ENCODE peak calls at places on chromosomes 16 and 17, in ten cellular contexts. B is H1; W is CD8-positive, alpha-beta T cell; C is BE2C; Z is esophagus muscularis mucosa; R is MM.1S; F is left ventricle myocardium inferior; Q is breast epithelium; L is transverse colon; P is cardiac muscle cell. I is an unnamed sample. For H3K36me3, the result is how much of the 10 kb centered on the place peaks cover.

GRCh38 chr16:65195998-65196397 is 74.1 kb upstream of the CDH11 start:
- DNase-seq in C (no peak), B (no peak), L (no peak), R (no peak), W (no peak), F (no peak), Z (no peak), P (peak), Q (no peak), I (no peak)

GRCh38 chr17:32486701-32487459 is at the start of gene CDK5R1:
- DNase-seq in Z (no peak), C (peak), W (peak), R (peak), P (peak), B (peak), L (peak), F (peak), Q (no peak), I (no peak)

GRCh38 chr16:4032768-4033167 is 83.5 kb downstream of the ADCY9 start:
- DNase-seq in L (peak), P (peak), B (no peak), F (no peak), Q (no peak), Z (no peak), C (no peak), R (no peak), W (peak), I (no peak)

GRCh38 chr16:79451196-79451816 is 149.2 kb downstream of the MAF start:
- DNase-seq in Z (no peak), F (no peak), Q (no peak), P (no peak), W (no peak), B (no peak), C (no peak), R (peak), L (no peak), I (no peak)

GRCh38 chr17:47987240-47987835 is 16.4 kb downstream of the CDK5RAP3 start:
- DNase-seq in C (peak), Z (no peak), L (no peak), R (no peak), F (no peak), Q (no peak), P (no peak), W (no peak), B (peak), I (no peak)

GRCh38 chr17:51258756-51259573 is 884 bp downstream of the MBTD1 start:
- DNase-seq in Z (no peak), B (no peak), W (no peak), P (peak), C (peak), Q (no peak), R (no peak), F (no peak), L (peak), I (no peak)

GRCh38 chr16:81482329-81483063 is 37.9 kb downstream of the CMIP start:
- DNase-seq in W (no peak), Z (no peak), F (no peak), B (no peak), Q (no peak), R (no peak), P (no peak), C (no peak), L (no peak), I (no peak)

GRCh38 chr16:81623365-81624102 is 155.6 kb upstream of the PLCG2 start:
- DNase-seq in P (peak), F (no peak), L (peak), C (peak), W (peak), Q (no peak), Z (no peak), R (peak), B (no peak), I (peak)

GRCh38 chr17:50107790-50108414 is 12.8 kb downstream of the PDK2 start:
- DNase-seq in B (no peak), Z (no peak), Q (no peak), W (no peak), P (no peak), L (no peak), R (no peak), F (no peak), C (no peak), I (peak)

GRCh38 chr17:60248618-60249516 is 99.1 kb downstream of the CA4 start:
- DNase-seq in Z (no peak), W (no peak), L (no peak), Q (no peak), R (no peak), P (no peak), F (no peak), B (no peak), C (no peak), I (no peak)

GRCh38 chr17:68198931-68199836 is 48.7 kb upstream of the AMZ2 start:
- DNase-seq in C (no peak), R (no peak), P (no peak), F (no peak), Z (no peak), B (peak), L (no peak), W (peak), Q (no peak), I (no peak)

GRCh38 chr16:590165-590874 is 454 bp downstream of the RAB40C start:
- DNase-seq in L (no peak), C (no peak), W (no peak), P (peak), F (no peak), Z (no peak), B (no peak), Q (peak), R (no peak), I (peak)

DNA sequence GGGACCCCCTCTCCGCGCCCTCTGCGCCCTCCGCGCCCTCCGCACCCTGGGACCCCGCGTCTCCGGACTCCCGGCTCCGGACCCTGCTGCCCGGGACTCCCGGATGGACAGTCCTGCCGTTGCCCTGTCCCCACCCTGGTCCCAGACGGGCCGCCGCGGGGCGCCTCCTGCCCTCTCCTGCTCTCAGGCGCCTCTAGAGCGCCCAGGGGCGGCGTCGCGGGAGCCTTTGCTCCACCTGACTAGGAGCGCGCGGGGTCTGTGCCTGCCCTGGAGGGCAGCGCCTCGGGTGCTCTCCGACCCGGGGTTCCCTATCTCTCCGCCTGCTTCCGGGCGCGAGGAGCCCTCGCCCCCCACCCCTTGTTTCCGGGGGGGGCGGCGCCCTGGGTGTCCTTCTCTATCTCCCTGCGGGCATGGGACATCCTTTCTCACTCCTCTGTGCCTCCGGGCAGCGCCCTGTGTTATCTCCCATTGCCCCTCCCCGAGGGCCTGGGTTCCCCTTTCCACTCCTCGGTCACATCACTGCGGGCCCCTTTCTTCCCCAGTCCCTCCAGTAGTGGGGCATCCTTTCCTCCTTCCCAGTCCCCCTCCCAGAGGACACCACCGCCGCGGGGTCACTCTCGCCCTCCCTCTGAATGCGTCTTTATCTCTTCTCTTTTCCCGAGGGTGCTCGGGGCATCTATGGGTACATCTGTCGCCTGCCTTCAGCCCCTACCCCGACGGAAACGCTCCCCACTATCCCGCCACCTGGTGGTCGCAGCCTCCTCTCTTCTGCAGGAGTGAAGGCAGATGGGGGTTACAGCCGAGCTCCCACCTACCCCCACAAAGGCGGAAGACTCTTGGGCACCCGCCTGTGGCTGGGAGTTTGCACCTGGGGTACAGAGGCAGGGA is 865 bp downstream of the PRKCB start:
- DNase-seq in L (peak), F (peak), P (no peak), B (peak), R (no peak), Z (no peak), Q (no peak), C (peak), W (peak), I (no peak)
- TF ChIP-seq CTCF in L (no peak), F (no peak), P (no peak), B (peak), R (no peak), Z (no peak), Q (no peak), C (no peak), W (peak), I (no peak)

GRCh38 chr17:80242505-80242904 is 18.1 kb upstream of the RNF213 start:
- DNase-seq in L (no peak), F (no peak), B (no peak), Q (no peak), R (no peak), C (no peak), P (no peak), Z (no peak), W (no peak), I (no peak)
- H3K36me3 ChIP-seq in L (under half), F (half or more), B (under half), Q (under half), R (under half), C (under half), P (under half), Z (half or more), W (under half), I (under half)

DNA sequence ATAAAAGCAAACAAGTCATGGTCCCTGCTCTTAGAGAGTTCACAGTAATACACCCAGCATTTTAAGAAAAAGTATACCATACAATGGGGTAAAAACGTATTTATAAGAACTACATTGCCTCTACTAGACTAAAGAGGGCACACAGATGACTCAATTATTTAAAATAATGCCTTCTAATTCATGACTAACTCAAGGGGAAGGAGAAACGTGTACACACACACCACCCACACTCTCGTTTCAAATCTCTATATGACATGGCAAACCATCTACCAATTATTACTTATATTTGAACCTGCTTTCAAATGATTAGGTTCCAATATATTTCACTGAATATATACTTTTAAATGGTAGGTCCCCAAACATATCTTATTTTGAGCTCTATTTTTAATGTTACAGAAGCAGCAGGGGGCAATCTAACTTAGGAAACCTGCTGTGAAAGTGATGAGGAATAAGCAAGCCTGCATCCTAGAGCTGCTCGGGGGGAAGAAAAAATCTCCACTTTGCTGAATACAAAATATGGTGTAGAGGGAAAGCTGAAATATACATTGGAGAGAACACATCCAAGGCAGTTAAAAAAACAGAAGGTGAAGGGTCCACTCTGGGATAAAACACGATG is 232.4 kb upstream of the PSMD7 start:
- DNase-seq in L (no peak), R (no peak), B (no peak), Z (no peak), C (no peak), Q (no peak), W (no peak), F (no peak), P (peak), I (no peak)
- TF ChIP-seq CTCF in L (no peak), R (no peak), B (no peak), Z (peak), C (no peak), Q (no peak), W (no peak), F (peak), P (no peak), I (no peak)

GRCh38 chr16:30966033-30966619 is 8.6 kb downstream of the SETD1A start:
- DNase-seq in R (no peak), Z (no peak), C (no peak), F (no peak), B (no peak), Q (no peak), L (no peak), W (no peak), P (no peak), I (no peak)
- H3K36me3 ChIP-seq in R (under half), Z (half or more), C (half or more), F (half or more), B (half or more), Q (under half), L (under half), W (half or more), P (half or more), I (half or more)

GRCh38 chr17:57356722-57357391 is 100.5 kb downstream of the MSI2 start:
- DNase-seq in F (no peak), C (no peak), Q (no peak), B (no peak), W (no peak), L (peak), R (peak), Z (no peak), P (no peak), I (no peak)
- TF ChIP-seq CTCF in F (no peak), C (no peak), Q (no peak), B (no peak), W (no peak), L (no peak), R (no peak), Z (no peak), P (no peak), I (no peak)

GRCh38 chr16:50166511-50167500 is 13.7 kb downstream of the TENT4B start:
- DNase-seq in R (no peak), B (no peak), W (no peak), F (no peak), Q (no peak), C (no peak), P (no peak), L (no peak), Z (peak), I (no peak)

GRCh38 chr16:50160495-50161164 is 7.5 kb downstream of the TENT4B start:
- DNase-seq in Z (no peak), W (no peak), Q (no peak), P (peak), C (no peak), F (no peak), R (no peak), L (no peak), B (no peak), I (no peak)

GRCh38 chr16:50165473-50165872 is 12.4 kb downstream of the TENT4B start:
- DNase-seq in C (no peak), R (no peak), L (no peak), P (no peak), Z (peak), B (no peak), F (no peak), W (no peak), Q (no peak), I (no peak)

GRCh38 chr16:50156590-50156989 is 3.5 kb downstream of the TENT4B start:
- DNase-seq in W (no peak), F (no peak), C (no peak), R (no peak), P (no peak), B (no peak), Q (no peak), Z (no peak), L (no peak), I (no peak)

GRCh38 chr16:50161950-50162349 is 8.8 kb downstream of the TENT4B start:
- DNase-seq in R (no peak), Z (no peak), Q (no peak), F (no peak), C (no peak), W (no peak), B (no peak), L (no peak), P (no peak), I (no peak)
- H3K36me3 ChIP-seq in R (under half), Z (under half), Q (under half), F (under half), C (under half), W (under half), B (under half), L (under half), P (under half), I (under half)

GRCh38 chr16:50667497-50668367 is 13.4 kb downstream of the SNX20 start:
- DNase-seq in P (no peak), L (no peak), W (no peak), C (no peak), Z (no peak), Q (no peak), F (no peak), B (no peak), R (no peak), I (no peak)
- TF ChIP-seq CTCF in P (peak), L (no peak), W (no peak), C (no peak), Z (no peak), Q (no peak), F (no peak), B (peak), R (no peak), I (no peak)

GRCh38 chr17:81682565-81683207 is 911 bp downstream of the ARL16 start:
- DNase-seq in C (no peak), Z (no peak), R (no peak), Q (no peak), P (no peak), L (no peak), B (no peak), W (no peak), F (no peak), I (no peak)
- H3K36me3 ChIP-seq in C (under half), Z (under half), R (under half), Q (under half), P (under half), L (under half), B (under half), W (under half), F (under half), I (under half)